ENCODE peak calls at places on chromosome 22, in four cellular contexts. One of them, this sample, is unnamed.

GRCh38 chr22:17919276-17920144 is 104.9 kb downstream of the MICAL3 start:
- DNase-seq in K562: no peak
- DNase-seq in HL-60: no peak
- DNase-seq in GM12878: no peak
- DNase-seq in this sample: no peak

GRCh38 chr22:27641049-27641790 is 160.3 kb downstream of the MN1 start:
- DNase-seq in HL-60: no peak
- DNase-seq in K562: no peak
- DNase-seq in GM12878: no peak
- DNase-seq in this sample: no peak

GRCh38 chr22:39244073-39244495 is 698 bp downstream of the PDGFB start:
- DNase-seq in GM12878: no peak
- DNase-seq in HL-60: no peak
- DNase-seq in K562: peak
- DNase-seq in this sample: no peak

GRCh38 chr22:20584872-20585639 is 77.6 kb downstream of the MED15 start:
- DNase-seq in HL-60: no peak
- DNase-seq in K562: no peak
- DNase-seq in GM12878: no peak
- DNase-seq in this sample: no peak

GRCh38 chr22:47474464-47474863 is 712.0 kb downstream of the TBC1D22A start:
- DNase-seq in GM12878: no peak
- DNase-seq in HL-60: no peak
- DNase-seq in K562: no peak
- DNase-seq in this sample: no peak

GRCh38 chr22:47019012-47019790 is 256.8 kb downstream of the TBC1D22A start:
- DNase-seq in K562: no peak
- DNase-seq in GM12878: no peak
- DNase-seq in HL-60: no peak
- DNase-seq in this sample: no peak

GRCh38 chr22:43821606-43822425 is 9.7 kb upstream of the EFCAB6 start:
- DNase-seq in K562: no peak
- DNase-seq in GM12878: no peak
- DNase-seq in HL-60: no peak
- DNase-seq in this sample: no peak

GRCh38 chr22:33328789-33329296 is 270.7 kb upstream of the SYN3 start:
- DNase-seq in GM12878: no peak
- DNase-seq in K562: no peak
- DNase-seq in HL-60: no peak
- DNase-seq in this sample: no peak

GRCh38 chr22:19958083-19959042 is 16.7 kb upstream of the TXNRD2 start:
- DNase-seq in K562: no peak
- DNase-seq in HL-60: no peak
- DNase-seq in GM12878: no peak
- DNase-seq in this sample: no peak

GRCh38 chr22:49152146-49152929 is 675.3 kb downstream of the BRD1 start:
- DNase-seq in GM12878: no peak
- DNase-seq in HL-60: no peak
- DNase-seq in K562: peak
- DNase-seq in this sample: no peak

GRCh38 chr22:17903564-17904295 is 120.6 kb downstream of the MICAL3 start:
- DNase-seq in HL-60: no peak
- DNase-seq in K562: no peak
- DNase-seq in GM12878: no peak
- DNase-seq in this sample: no peak

GRCh38 chr22:49322231-49322630 is 505.4 kb downstream of the BRD1 start:
- DNase-seq in K562: no peak
- DNase-seq in GM12878: no peak
- DNase-seq in HL-60: no peak
- DNase-seq in this sample: no peak

GRCh38 chr22:38942702-38943101 is 14.7 kb upstream of the APOBEC3A start:
- DNase-seq in HL-60: no peak
- DNase-seq in K562: no peak
- DNase-seq in GM12878: no peak
- DNase-seq in this sample: no peak

GRCh38 chr22:20109411-20110358 is 6.2 kb upstream of the RANBP1 start:
- DNase-seq in K562: peak
- DNase-seq in GM12878: no peak
- DNase-seq in HL-60: no peak
- DNase-seq in this sample: no peak

GRCh38 chr22:19892249-19892879 is 37.7 kb upstream of the GNB1L start:
- DNase-seq in GM12878: no peak
- DNase-seq in HL-60: no peak
- DNase-seq in K562: peak
- DNase-seq in this sample: peak

GRCh38 chr22:49199224-49199623 is 628.4 kb downstream of the BRD1 start:
- DNase-seq in K562: no peak
- DNase-seq in HL-60: no peak
- DNase-seq in GM12878: no peak
- DNase-seq in this sample: no peak

GRCh38 chr22:49502126-49502826 is 325.4 kb downstream of the BRD1 start:
- DNase-seq in K562: no peak
- DNase-seq in HL-60: no peak
- DNase-seq in GM12878: no peak
- DNase-seq in this sample: no peak

GRCh38 chr22:43546186-43546585 is 134.4 kb downstream of the MPPED1 start:
- DNase-seq in HL-60: no peak
- DNase-seq in GM12878: no peak
- DNase-seq in K562: no peak
- DNase-seq in this sample: no peak

GRCh38 chr22:43883012-43883661 is 8.7 kb downstream of the PNPLA5 start:
- DNase-seq in K562: peak
- DNase-seq in HL-60: peak
- DNase-seq in GM12878: no peak
- DNase-seq in this sample: peak

GRCh38 chr22:43313497-43314474 is 29.4 kb downstream of the SCUBE1 start:
- DNase-seq in K562: no peak
- DNase-seq in HL-60: no peak
- DNase-seq in GM12878: no peak
- DNase-seq in this sample: no peak

GRCh38 chr22:20464096-20464614 is 26.5 kb upstream of the SCARF2 start:
- DNase-seq in HL-60: no peak
- DNase-seq in K562: no peak
- DNase-seq in GM12878: no peak
- DNase-seq in this sample: peak

GRCh38 chr22:39482768-39483167 is 19.3 kb upstream of the MIEF1 start:
- DNase-seq in HL-60: no peak
- DNase-seq in GM12878: no peak
- DNase-seq in K562: no peak
- DNase-seq in this sample: no peak

GRCh38 chr22:48901324-48901723 is 926.3 kb downstream of the BRD1 start:
- DNase-seq in K562: no peak
- DNase-seq in HL-60: no peak
- DNase-seq in GM12878: no peak
- DNase-seq in this sample: no peak

GRCh38 chr22:44404341-44405020 is 91.7 kb upstream of the SHISAL1 start:
- DNase-seq in HL-60: no peak
- DNase-seq in GM12878: no peak
- DNase-seq in K562: no peak
- DNase-seq in this sample: no peak

GRCh38 chr22:38461414-38462081 is 6.3 kb upstream of the KDELR3 start:
- DNase-seq in HL-60: peak
- DNase-seq in K562: peak
- DNase-seq in GM12878: no peak
- DNase-seq in this sample: peak

GRCh38 chr22:49396817-49397216 is 430.9 kb downstream of the BRD1 start:
- DNase-seq in K562: no peak
- DNase-seq in GM12878: no peak
- DNase-seq in HL-60: no peak
- DNase-seq in this sample: no peak

GRCh38 chr22:24758164-24758799 is 16.2 kb downstream of the PIWIL3 start:
- DNase-seq in HL-60: no peak
- DNase-seq in K562: peak
- DNase-seq in GM12878: no peak
- DNase-seq in this sample: no peak

GRCh38 chr22:50606126-50606525 is 5.5 kb downstream of the MAPK8IP2 start:
- DNase-seq in K562: no peak
- DNase-seq in GM12878: no peak
- DNase-seq in HL-60: no peak
- DNase-seq in this sample: no peak

GRCh38 chr22:49737101-49737551 is 90.5 kb downstream of the BRD1 start:
- DNase-seq in K562: no peak
- DNase-seq in GM12878: no peak
- DNase-seq in HL-60: no peak
- DNase-seq in this sample: no peak

GRCh38 chr22:39349506-39349966 is 255 bp upstream of the SYNGR1 start:
- DNase-seq in HL-60: peak
- DNase-seq in GM12878: no peak
- DNase-seq in K562: peak
- DNase-seq in this sample: peak

GRCh38 chr22:43843783-43844530 is 18.4 kb downstream of the SULT4A1 start:
- DNase-seq in GM12878: no peak
- DNase-seq in K562: no peak
- DNase-seq in HL-60: no peak
- DNase-seq in this sample: no peak

GRCh38 chr22:22094921-22095320 is 112.3 kb upstream of the TOP3B start:
- DNase-seq in GM12878: no peak
- DNase-seq in K562: no peak
- DNase-seq in HL-60: no peak
- DNase-seq in this sample: no peak

GRCh38 chr22:17268501-17269223 is 49.4 kb upstream of the ADA2 start:
- DNase-seq in K562: peak
- DNase-seq in GM12878: no peak
- DNase-seq in HL-60: no peak
- DNase-seq in this sample: no peak

GRCh38 chr22:19177164-19178064 is 1.1 kb downstream of the SLC25A1 start:
- DNase-seq in K562: no peak
- DNase-seq in GM12878: no peak
- DNase-seq in HL-60: no peak
- DNase-seq in this sample: no peak

GRCh38 chr22:38572065-38572464 is 2.1 kb upstream of the DMC1 start:
- DNase-seq in K562: peak
- DNase-seq in GM12878: peak
- DNase-seq in HL-60: no peak
- DNase-seq in this sample: peak

GRCh38 chr22:28208797-28209196 is 289.7 kb upstream of the PITPNB start:
- DNase-seq in HL-60: no peak
- DNase-seq in K562: no peak
- DNase-seq in GM12878: no peak
- DNase-seq in this sample: no peak

GRCh38 chr22:49620666-49621065 is 207.0 kb downstream of the BRD1 start:
- DNase-seq in GM12878: no peak
- DNase-seq in K562: no peak
- DNase-seq in HL-60: no peak
- DNase-seq in this sample: no peak

GRCh38 chr22:32696089-32696488 is 105.4 kb upstream of the TIMP3 start:
- DNase-seq in K562: no peak
- DNase-seq in HL-60: no peak
- DNase-seq in GM12878: no peak
- DNase-seq in this sample: no peak

GRCh38 chr22:37267661-37268413 is 14.5 kb upstream of the CYTH4 start:
- DNase-seq in HL-60: peak
- DNase-seq in GM12878: no peak
- DNase-seq in K562: no peak
- DNase-seq in this sample: no peak

GRCh38 chr22:37266581-37267127 is 15.7 kb upstream of the CYTH4 start:
- DNase-seq in HL-60: no peak
- DNase-seq in GM12878: no peak
- DNase-seq in K562: no peak
- DNase-seq in this sample: no peak

GRCh38 chr22:37263966-37264887 is 18.1 kb upstream of the CYTH4 start:
- DNase-seq in HL-60: no peak
- DNase-seq in GM12878: no peak
- DNase-seq in K562: no peak
- DNase-seq in this sample: no peak

GRCh38 chr22:37269930-37270678 is 12.2 kb upstream of the CYTH4 start:
- DNase-seq in GM12878: no peak
- DNase-seq in K562: no peak
- DNase-seq in HL-60: no peak
- DNase-seq in this sample: no peak

GRCh38 chr22:37267128-37267587 is 15.2 kb upstream of the CYTH4 start:
- DNase-seq in HL-60: no peak
- DNase-seq in K562: peak
- DNase-seq in GM12878: no peak
- DNase-seq in this sample: peak
- TF ChIP-seq SPI1 in HL-60: no peak
- TF ChIP-seq SPI1 in K562: no peak
- TF ChIP-seq SPI1 in GM12878: no peak
- TF ChIP-seq SPI1 in this sample: no peak

GRCh38 chr22:45503816-45504702 is 1.4 kb downstream of the FBLN1 start:
- DNase-seq in HL-60: peak
- DNase-seq in GM12878: no peak
- DNase-seq in K562: no peak
- DNase-seq in this sample: no peak
- TF ChIP-seq SPI1 in HL-60: no peak
- TF ChIP-seq SPI1 in GM12878: no peak
- TF ChIP-seq SPI1 in K562: no peak
- TF ChIP-seq SPI1 in this sample: no peak

DNA sequence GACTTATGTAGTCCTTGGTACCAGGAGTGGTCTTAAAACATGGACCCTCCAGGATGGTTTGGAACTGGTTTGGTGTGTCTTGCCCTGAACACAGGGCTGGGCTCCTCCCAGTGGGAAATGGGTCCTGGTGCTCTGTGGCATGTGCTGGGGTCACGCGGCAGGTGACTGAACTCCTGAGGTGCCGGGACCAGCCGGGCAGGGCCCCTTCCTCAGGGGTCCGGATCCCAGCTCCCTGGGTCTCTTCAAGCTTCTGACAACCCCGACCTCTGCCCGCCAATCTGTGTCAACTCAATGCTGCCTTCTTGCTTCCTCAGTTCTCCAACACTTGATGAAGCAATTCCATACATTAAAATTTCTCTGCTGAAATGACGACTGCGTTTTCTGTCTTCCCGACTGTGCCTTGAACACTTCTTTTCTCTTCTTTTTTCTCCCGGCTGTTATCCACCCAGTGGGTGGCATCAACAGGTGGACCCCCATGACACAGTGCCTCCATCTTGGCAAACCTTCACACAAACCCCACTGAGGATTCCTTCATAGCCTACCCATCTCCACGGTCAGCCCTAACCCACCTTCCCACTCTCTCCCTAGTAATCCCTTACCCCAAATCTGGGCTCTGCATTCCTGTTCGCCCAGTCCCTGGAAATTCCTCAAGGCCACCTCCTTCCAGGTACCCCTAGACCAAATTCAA is 4.4 kb downstream of the IFT27 start:
- DNase-seq in GM12878: no peak
- DNase-seq in K562: no peak
- DNase-seq in HL-60: no peak
- DNase-seq in this sample: no peak
- TF ChIP-seq SPI1 in GM12878: no peak
- TF ChIP-seq SPI1 in K562: no peak
- TF ChIP-seq SPI1 in HL-60: no peak
- TF ChIP-seq SPI1 in this sample: no peak

GRCh38 chr22:30372915-30373314 is 14.3 kb downstream of the RNF215 start:
- DNase-seq in GM12878: no peak
- DNase-seq in K562: no peak
- DNase-seq in HL-60: peak
- DNase-seq in this sample: no peak

GRCh38 chr22:30368420-30368819 is 11.6 kb downstream of the CCDC157 start:
- DNase-seq in K562: no peak
- DNase-seq in HL-60: no peak
- DNase-seq in GM12878: no peak
- DNase-seq in this sample: no peak

GRCh38 chr22:30371981-30372380 is 15.2 kb downstream of the CCDC157 start:
- DNase-seq in GM12878: no peak
- DNase-seq in HL-60: no peak
- DNase-seq in K562: no peak
- DNase-seq in this sample: no peak

GRCh38 chr22:30371321-30371720 is 14.5 kb downstream of the CCDC157 start:
- DNase-seq in K562: no peak
- DNase-seq in GM12878: no peak
- DNase-seq in HL-60: no peak
- DNase-seq in this sample: no peak

GRCh38 chr22:30370681-30371080 is 13.9 kb downstream of the CCDC157 start:
- DNase-seq in K562: no peak
- DNase-seq in HL-60: no peak
- DNase-seq in GM12878: no peak
- DNase-seq in this sample: no peak
- TF ChIP-seq SPI1 in K562: no peak
- TF ChIP-seq SPI1 in HL-60: no peak
- TF ChIP-seq SPI1 in GM12878: no peak
- TF ChIP-seq SPI1 in this sample: no peak

This sample was measured in GM12891.